ENCODE peak calls at places on chromosomes 11 and 22, in six cellular contexts. L is HCT116, I is psoas muscle, N is fibroblast of mammary gland, V is ovary, G is progenitor cell of endocrine pancreas. S is an unnamed sample.

GRCh38 chr11:116536416-116536815 is 236.4 kb downstream of the BUD13 start:
- DNase-seq in I (no peak), N (no peak), G (no peak), V (no peak), L (no peak), S (no peak)

GRCh38 chr11:2209370-2209801 is 37.8 kb upstream of the TH start:
- DNase-seq in N (no peak), I (peak), V (no peak), L (no peak), G (peak), S (no peak)

GRCh38 chr11:3121416-3121815 is 43.7 kb downstream of the OSBPL5 start:
- DNase-seq in N (no peak), G (no peak), I (peak), V (peak), L (no peak), S (no peak)

GRCh38 chr22:36252754-36253522 is at the start of gene APOL1:
- DNase-seq in G (no peak), L (no peak), I (no peak), N (peak), V (peak), S (no peak)

GRCh38 chr22:50737728-50738648 is at the start of gene ACR:
- DNase-seq in I (peak), L (no peak), G (no peak), V (no peak), N (no peak), S (no peak)

GRCh38 chr22:44721206-44721605 is 19.2 kb downstream of the PRR5 start:
- DNase-seq in I (no peak), V (no peak), G (no peak), N (no peak), L (no peak), S (no peak)

GRCh38 chr11:46903846-46904245 is 14.5 kb downstream of the LRP4 start:
- DNase-seq in I (peak), N (no peak), L (no peak), G (no peak), V (no peak), S (no peak)

GRCh38 chr22:46187862-46188261 is 37.5 kb downstream of the PPARA start:
- DNase-seq in V (no peak), I (no peak), L (peak), N (no peak), G (no peak), S (no peak)

GRCh38 chr11:120558754-120559431 is 47.3 kb downstream of the GRIK4 start:
- DNase-seq in G (no peak), V (peak), L (no peak), I (no peak), N (no peak), S (no peak)

GRCh38 chr11:12207384-12208150 is 97.2 kb downstream of the MICAL2 start:
- DNase-seq in N (peak), G (no peak), I (no peak), V (no peak), L (no peak), S (no peak)

GRCh38 chr11:48041877-48042698 is 61.7 kb downstream of the PTPRJ start:
- DNase-seq in V (no peak), N (peak), I (no peak), L (no peak), G (no peak), S (no peak)

GRCh38 chr11:70872950-70873735 is 379.2 kb downstream of the SHANK2 start:
- DNase-seq in L (no peak), I (no peak), N (no peak), G (no peak), V (no peak), S (no peak)

GRCh38 chr11:116099541-116099940 is 595.3 kb upstream of the CADM1 start:
- DNase-seq in L (no peak), G (no peak), I (no peak), N (no peak), V (no peak), S (no peak)

GRCh38 chr11:45182902-45183301 is 36.5 kb downstream of the PRDM11 start:
- DNase-seq in L (peak), I (no peak), V (no peak), N (peak), G (no peak), S (no peak)

DNA sequence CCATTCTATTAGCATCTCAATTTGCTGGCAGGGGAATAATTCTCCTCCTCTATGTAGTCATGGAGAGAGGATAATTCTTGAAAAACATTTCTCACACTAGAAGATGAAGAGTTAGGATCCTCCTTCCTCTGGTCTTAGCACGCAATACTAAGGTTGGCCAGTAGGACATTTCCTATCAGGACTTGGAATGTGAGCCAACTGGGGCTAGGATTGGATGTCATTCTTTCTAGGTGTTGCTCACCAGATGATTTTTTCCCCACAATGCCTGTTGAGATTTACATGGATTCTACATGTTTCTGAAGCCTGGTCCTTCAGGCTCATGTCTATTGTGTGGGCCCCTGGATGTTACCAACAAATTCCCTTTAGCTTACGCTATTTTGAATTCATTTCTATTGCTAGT is 28.0 kb downstream of the SLN start:
- DNase-seq in N (peak), L (peak), G (no peak), I (no peak), V (no peak), S (no peak)
- TF ChIP-seq CTCF in N (peak), L (peak), G (peak), I (peak), V (no peak), S (no peak)

DNA sequence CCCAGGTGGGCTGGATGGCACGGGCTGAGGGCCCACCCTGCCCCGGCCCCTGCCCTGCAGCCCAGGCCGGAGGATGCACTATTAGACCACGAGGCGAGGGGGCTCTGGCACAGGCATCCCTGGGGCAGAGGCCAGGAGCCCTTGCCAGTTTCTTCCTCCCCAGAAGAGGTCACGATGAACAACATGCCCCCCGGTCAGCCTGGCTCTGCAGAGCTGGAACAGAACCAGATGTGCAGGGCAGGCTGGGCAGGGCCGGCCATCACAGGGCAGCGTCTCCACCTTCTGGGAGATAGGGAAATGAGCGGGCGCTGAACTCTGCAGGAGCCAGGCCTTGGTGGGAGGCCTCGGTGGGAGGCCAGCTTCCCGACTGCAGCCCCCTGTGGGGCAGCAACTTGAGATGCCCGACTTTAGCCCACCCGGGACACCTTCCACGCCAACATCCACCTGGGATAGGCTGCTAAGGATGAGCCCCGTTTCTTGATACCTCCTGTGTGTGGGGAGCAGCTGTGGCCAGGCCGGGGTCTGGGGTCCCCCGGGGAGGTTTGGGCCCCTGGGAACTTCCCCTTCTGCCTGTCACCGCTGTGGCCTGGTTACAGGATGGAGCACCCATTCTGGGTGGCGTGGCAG is 21.8 kb upstream of the GNB1L start:
- DNase-seq in L (no peak), G (no peak), I (peak), N (no peak), V (peak), S (no peak)
- TF ChIP-seq CTCF in L (no peak), G (no peak), I (no peak), N (no peak), V (no peak), S (no peak)

DNA sequence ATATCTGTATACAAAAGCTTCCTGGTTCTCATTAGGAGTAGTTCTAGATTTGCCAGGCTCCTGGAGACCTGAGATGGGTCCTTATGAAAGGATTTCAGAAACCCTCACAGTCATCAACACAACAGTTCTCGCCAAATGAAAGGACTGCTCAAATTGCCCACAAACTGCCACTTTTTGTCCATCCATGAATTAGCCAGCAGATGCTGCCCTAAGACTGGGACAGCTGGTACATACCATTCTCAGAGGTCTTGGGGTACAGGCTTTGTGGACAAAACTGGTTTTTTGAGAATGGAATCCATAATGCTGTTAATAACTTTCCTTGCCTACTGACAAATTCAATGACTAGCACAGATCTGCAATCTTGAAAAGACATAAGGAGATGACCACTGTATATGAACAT is 23.4 kb upstream of the BDNF start:
- DNase-seq in G (no peak), V (no peak), I (no peak), N (no peak), L (no peak), S (no peak)
- TF ChIP-seq CTCF in G (no peak), V (no peak), I (no peak), N (no peak), L (no peak), S (no peak)

GRCh38 chr11:55669376-55669775 is 7.4 kb downstream of the OR4C6 start:
- DNase-seq in L (no peak), N (no peak), G (no peak), I (no peak), V (no peak), S (no peak)

DNA sequence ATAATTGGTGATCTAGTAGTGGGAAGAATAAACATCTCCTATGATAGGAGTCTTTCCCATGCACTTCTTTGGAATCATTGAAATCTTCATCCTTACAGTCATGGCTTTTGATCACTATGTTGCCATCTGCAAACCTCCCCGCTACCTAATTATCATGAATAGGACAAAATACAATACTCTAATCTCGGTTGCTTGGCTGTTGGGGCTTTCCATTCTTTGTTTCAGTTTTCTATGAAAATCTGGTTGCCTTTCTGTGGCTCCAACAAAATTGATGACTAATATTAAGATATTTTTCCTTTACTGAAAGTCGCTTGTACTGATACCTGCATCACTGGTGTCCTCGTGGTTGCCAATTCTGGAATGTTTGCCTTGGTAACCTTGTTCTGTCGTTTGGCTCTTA is 11.9 kb downstream of the OR4C6 start:
- DNase-seq in V (no peak), N (no peak), G (no peak), L (no peak), I (no peak), S (no peak)
- TF ChIP-seq CTCF in V (no peak), N (no peak), G (no peak), L (no peak), I (no peak), S (no peak)

GRCh38 chr11:20672575-20672974 is 3.2 kb downstream of the NELL1 start:
- DNase-seq in G (no peak), V (no peak), N (peak), L (peak), I (no peak), S (no peak)
- TF ChIP-seq CTCF in G (peak), V (no peak), N (peak), L (peak), I (peak), S (peak)

GRCh38 chr11:44037658-44037998 is 10.2 kb upstream of the ACCSL start:
- DNase-seq in N (no peak), G (no peak), L (no peak), I (no peak), V (no peak), S (no peak)
- TF ChIP-seq CTCF in N (no peak), G (no peak), L (no peak), I (no peak), V (no peak), S (no peak)

GRCh38 chr11:118430956-118431355 is 5.3 kb upstream of the KMT2A start:
- DNase-seq in I (no peak), L (no peak), N (no peak), G (no peak), V (no peak), S (peak)
- TF ChIP-seq CTCF in I (no peak), L (no peak), N (no peak), G (peak), V (no peak), S (peak)

DNA sequence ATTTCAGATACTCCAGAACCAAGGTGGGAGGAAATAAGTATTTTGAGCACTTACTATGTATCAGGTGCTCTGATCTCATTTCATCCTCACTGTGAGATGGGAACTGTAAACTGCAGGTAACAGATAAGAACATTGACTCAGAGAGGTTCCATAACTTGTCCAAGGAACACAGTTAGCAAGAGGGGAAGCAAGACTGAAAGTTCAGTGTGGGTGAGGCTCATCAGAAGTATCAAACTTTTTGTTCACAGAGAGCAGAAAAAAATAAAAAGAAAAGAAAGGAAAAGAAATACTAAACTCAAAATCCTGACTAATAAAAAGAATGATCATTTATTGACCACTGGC is 37.1 kb downstream of the RAB30 start:
- DNase-seq in I (no peak), N (no peak), G (no peak), L (no peak), V (no peak), S (no peak)
- TF ChIP-seq CTCF in I (no peak), N (no peak), G (no peak), L (no peak), V (no peak), S (no peak)